ENCODE peak calls at places on chromosomes 7 and 10, in nine cellular contexts. One of them, this sample, is unnamed.

GRCh38 chr10:121335386-121335925 is 262.8 kb downstream of the FGFR2 start:
- DNase-seq in amniotic epithelial cell: no peak
- DNase-seq in anterior cingulate cortex: no peak
- DNase-seq in HT1080: no peak
- DNase-seq in Ammon's horn: no peak
- DNase-seq in ecto neural progenitor cell: no peak
- DNase-seq in heart right ventricle: no peak
- DNase-seq in chondrocyte: no peak
- DNase-seq in dorsolateral prefrontal cortex: no peak
- DNase-seq in this sample: no peak

GRCh38 chr7:94580601-94581000 is 71.0 kb downstream of the CASD1 start:
- DNase-seq in amniotic epithelial cell: peak; percentile 39
- DNase-seq in anterior cingulate cortex: no peak
- DNase-seq in HT1080: peak; percentile 52
- DNase-seq in Ammon's horn: no peak
- DNase-seq in ecto neural progenitor cell: no peak
- DNase-seq in heart right ventricle: no peak
- DNase-seq in chondrocyte: no peak
- DNase-seq in dorsolateral prefrontal cortex: no peak
- DNase-seq in this sample: no peak

GRCh38 chr10:124343351-124344265 is 75.1 kb downstream of the OAT start:
- DNase-seq in amniotic epithelial cell: no peak
- DNase-seq in anterior cingulate cortex: no peak
- DNase-seq in HT1080: no peak
- DNase-seq in Ammon's horn: no peak
- DNase-seq in ecto neural progenitor cell: peak; percentile 37
- DNase-seq in heart right ventricle: no peak
- DNase-seq in chondrocyte: no peak
- DNase-seq in dorsolateral prefrontal cortex: peak; percentile 25
- DNase-seq in this sample: peak; percentile 12

GRCh38 chr10:46014683-46015405 is 15.6 kb downstream of the NCOA4 start:
- DNase-seq in amniotic epithelial cell: no peak
- DNase-seq in anterior cingulate cortex: no peak
- DNase-seq in HT1080: no peak
- DNase-seq in Ammon's horn: no peak
- DNase-seq in ecto neural progenitor cell: no peak
- DNase-seq in heart right ventricle: no peak
- DNase-seq in chondrocyte: no peak
- DNase-seq in dorsolateral prefrontal cortex: no peak
- DNase-seq in this sample: no peak

GRCh38 chr7:72405389-72405788 is 6.7 kb downstream of the CALN1 start:
- DNase-seq in amniotic epithelial cell: no peak
- DNase-seq in anterior cingulate cortex: no peak
- DNase-seq in HT1080: no peak
- DNase-seq in Ammon's horn: peak; percentile 62
- DNase-seq in ecto neural progenitor cell: no peak
- DNase-seq in heart right ventricle: no peak
- DNase-seq in chondrocyte: no peak
- DNase-seq in dorsolateral prefrontal cortex: peak; percentile 57
- DNase-seq in this sample: no peak

GRCh38 chr10:6135039-6135438 is 46.2 kb downstream of the RBM17 start:
- DNase-seq in amniotic epithelial cell: no peak
- DNase-seq in anterior cingulate cortex: no peak
- DNase-seq in HT1080: no peak
- DNase-seq in Ammon's horn: no peak
- DNase-seq in ecto neural progenitor cell: no peak
- DNase-seq in heart right ventricle: no peak
- DNase-seq in chondrocyte: no peak
- DNase-seq in dorsolateral prefrontal cortex: no peak
- DNase-seq in this sample: no peak

GRCh38 chr10:123759496-123760070 is 93.4 kb downstream of the GPR26 start:
- DNase-seq in amniotic epithelial cell: no peak
- DNase-seq in anterior cingulate cortex: no peak
- DNase-seq in HT1080: no peak
- DNase-seq in Ammon's horn: no peak
- DNase-seq in ecto neural progenitor cell: no peak
- DNase-seq in heart right ventricle: no peak
- DNase-seq in chondrocyte: no peak
- DNase-seq in dorsolateral prefrontal cortex: no peak
- DNase-seq in this sample: no peak

GRCh38 chr10:30697806-30698205 is 68.3 kb upstream of the LYZL2 start:
- DNase-seq in amniotic epithelial cell: no peak
- DNase-seq in anterior cingulate cortex: no peak
- DNase-seq in HT1080: no peak
- DNase-seq in Ammon's horn: no peak
- DNase-seq in ecto neural progenitor cell: no peak
- DNase-seq in heart right ventricle: no peak
- DNase-seq in chondrocyte: no peak
- DNase-seq in dorsolateral prefrontal cortex: no peak
- DNase-seq in this sample: no peak

GRCh38 chr10:102492983-102493382 is 9.5 kb downstream of the ACTR1A start:
- DNase-seq in amniotic epithelial cell: no peak
- DNase-seq in anterior cingulate cortex: peak; percentile 8
- DNase-seq in HT1080: no peak
- DNase-seq in Ammon's horn: peak; percentile 77
- DNase-seq in ecto neural progenitor cell: no peak
- DNase-seq in heart right ventricle: no peak
- DNase-seq in chondrocyte: peak; percentile 17
- DNase-seq in dorsolateral prefrontal cortex: no peak
- DNase-seq in this sample: no peak